ENCODE peak calls at places on chromosome 3, in ten cellular contexts. U is HCT116; T is astrocyte of the cerebellum; K is AG09309; Y is body of pancreas; J is CD8-positive, alpha-beta T cell; I is IMR-90; Q is activated CD8-positive, alpha-beta T cell treated with anti-CD3 and anti-CD28 coated beads for 36 hours; A is upper lobe of right lung; H is MCF 10A. P is an unnamed sample.

GRCh38 chr3:165196577-165197561 is 685 bp upstream of the SLITRK3 start:
- DNase-seq in U (no peak), T (no peak), K (no peak), Y (no peak), J (no peak), I (no peak), Q (no peak), A (peak), H (no peak), P (no peak)

GRCh38 chr3:36494461-36495109 is 114.3 kb downstream of the STAC start:
- DNase-seq in U (no peak), T (no peak), K (peak), Y (peak), J (no peak), I (peak), Q (no peak), A (peak), H (peak), P (no peak)

GRCh38 chr3:48215876-48216275 is 7.4 kb upstream of the CAMP start:
- DNase-seq in U (no peak), T (no peak), K (no peak), Y (peak), J (no peak), I (no peak), Q (no peak), A (no peak), H (no peak), P (no peak)

GRCh38 chr3:45021524-45021923 is 4.6 kb upstream of the CLEC3B start:
- DNase-seq in U (no peak), T (no peak), K (no peak), Y (no peak), J (no peak), I (no peak), Q (no peak), A (no peak), H (no peak), P (no peak)

GRCh38 chr3:139318431-139318816 is 25.4 kb upstream of the MRPS22 start:
- DNase-seq in U (no peak), T (no peak), K (no peak), Y (no peak), J (no peak), I (no peak), Q (no peak), A (no peak), H (peak), P (no peak)

GRCh38 chr3:79154861-79155260 is 612.9 kb downstream of the ROBO1 start:
- DNase-seq in U (no peak), T (no peak), K (no peak), Y (no peak), J (no peak), I (no peak), Q (no peak), A (no peak), H (no peak), P (no peak)

GRCh38 chr3:133123636-133124035 is 85.4 kb downstream of the TMEM108 start:
- DNase-seq in U (no peak), T (no peak), K (no peak), Y (no peak), J (no peak), I (no peak), Q (no peak), A (no peak), H (no peak), P (no peak)

GRCh38 chr3:42273351-42273750 is 7.4 kb upstream of the CCK start:
- DNase-seq in U (no peak), T (no peak), K (no peak), Y (no peak), J (no peak), I (no peak), Q (no peak), A (no peak), H (no peak), P (no peak)

GRCh38 chr3:362939-363338 is 166.4 kb downstream of the CHL1 start:
- DNase-seq in U (no peak), T (no peak), K (no peak), Y (no peak), J (no peak), I (no peak), Q (no peak), A (no peak), H (no peak), P (no peak)

GRCh38 chr3:19645093-19645492 is 288.9 kb downstream of the EFHB start:
- DNase-seq in U (no peak), T (peak), K (no peak), Y (no peak), J (no peak), I (no peak), Q (no peak), A (no peak), H (peak), P (no peak)

GRCh38 chr3:138974467-138974866 is 27.4 kb downstream of the FOXL2NB start:
- DNase-seq in U (no peak), T (no peak), K (no peak), Y (no peak), J (no peak), I (peak), Q (no peak), A (no peak), H (peak), P (no peak)

GRCh38 chr3:141015486-141015885 is 35.7 kb upstream of the SPSB4 start:
- DNase-seq in U (no peak), T (no peak), K (no peak), Y (no peak), J (no peak), I (no peak), Q (no peak), A (no peak), H (peak), P (no peak)

GRCh38 chr3:29335921-29336320 is 55.0 kb downstream of the RBMS3 start:
- DNase-seq in U (no peak), T (no peak), K (no peak), Y (no peak), J (no peak), I (no peak), Q (no peak), A (no peak), H (no peak), P (no peak)

GRCh38 chr3:153881201-153881600 is 240.0 kb upstream of the ARHGEF26 start:
- DNase-seq in U (no peak), T (no peak), K (no peak), Y (no peak), J (no peak), I (no peak), Q (no peak), A (no peak), H (peak), P (no peak)

GRCh38 chr3:191382661-191383060 is 52.3 kb upstream of the UTS2B start:
- DNase-seq in U (no peak), T (no peak), K (no peak), Y (no peak), J (no peak), I (no peak), Q (no peak), A (no peak), H (no peak), P (no peak)

GRCh38 chr3:38117748-38118420 is 19.0 kb downstream of the ACAA1 start:
- DNase-seq in U (peak), T (no peak), K (no peak), Y (peak), J (peak), I (peak), Q (peak), A (peak), H (peak), P (peak)

GRCh38 chr3:142646020-142646783 is 50.0 kb downstream of the PLS1 start:
- DNase-seq in U (no peak), T (no peak), K (no peak), Y (no peak), J (no peak), I (no peak), Q (no peak), A (no peak), H (peak), P (no peak)

GRCh38 chr3:139016430-139017048 is 4.2 kb downstream of the PRR23B start:
- DNase-seq in U (no peak), T (no peak), K (no peak), Y (no peak), J (no peak), I (no peak), Q (no peak), A (no peak), H (peak), P (no peak)

DNA sequence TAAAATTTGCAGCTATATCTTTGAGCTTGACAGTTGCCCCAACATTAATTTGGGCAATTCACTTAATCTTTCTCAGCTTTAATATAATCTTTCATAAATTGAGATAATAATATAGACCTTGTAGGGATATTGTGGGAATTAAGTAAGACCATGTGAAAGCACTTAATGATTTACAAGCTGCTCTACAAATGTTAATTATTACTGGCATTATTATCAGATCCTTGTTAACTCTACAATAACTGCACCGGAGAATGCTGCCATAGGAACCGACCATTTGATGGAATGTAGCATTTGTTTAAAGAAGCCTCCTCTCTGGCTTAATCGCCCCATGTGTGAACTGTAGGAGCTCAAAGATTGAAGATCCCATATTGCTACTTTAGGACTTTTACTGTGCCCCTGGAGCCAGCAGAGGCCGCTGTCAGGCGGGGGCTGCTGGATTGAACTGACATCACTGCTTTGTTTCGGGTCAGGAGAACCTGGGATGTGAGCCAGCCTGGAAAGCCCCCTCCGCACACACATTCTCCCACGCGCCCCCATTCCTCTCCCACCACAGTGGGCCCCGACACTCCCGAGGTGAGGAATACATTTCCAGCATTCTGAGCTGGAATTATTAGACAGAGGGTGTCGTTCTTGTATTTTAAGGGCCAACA is 154.2 kb upstream of the TNIK start:
- DNase-seq in U (no peak), T (no peak), K (no peak), Y (peak), J (no peak), I (peak), Q (peak), A (no peak), H (no peak), P (no peak)
- TF ChIP-seq CTCF in U (peak), T (peak), K (peak), Y (peak), J (no peak), I (peak), Q (peak), A (peak), H (no peak), P (no peak)

DNA sequence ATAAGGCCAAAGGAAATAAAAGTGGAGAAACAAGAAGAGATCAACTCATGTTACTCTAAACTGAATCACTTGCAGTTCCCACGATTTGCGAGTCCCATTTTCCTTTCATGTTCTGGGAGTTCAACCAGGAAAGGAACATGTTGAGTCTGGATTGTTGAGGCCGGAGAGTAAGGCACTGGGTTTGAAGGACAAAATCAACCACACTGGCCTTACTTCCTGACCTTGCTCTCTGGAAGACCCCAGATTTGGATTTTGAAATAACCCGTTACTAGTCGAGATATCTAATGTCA is 151.9 kb downstream of the MYRIP start:
- DNase-seq in U (no peak), T (no peak), K (no peak), Y (no peak), J (no peak), I (no peak), Q (no peak), A (no peak), H (no peak), P (no peak)
- TF ChIP-seq CTCF in U (no peak), T (no peak), K (no peak), Y (no peak), J (no peak), I (no peak), Q (no peak), A (no peak), H (no peak), P (no peak)

DNA sequence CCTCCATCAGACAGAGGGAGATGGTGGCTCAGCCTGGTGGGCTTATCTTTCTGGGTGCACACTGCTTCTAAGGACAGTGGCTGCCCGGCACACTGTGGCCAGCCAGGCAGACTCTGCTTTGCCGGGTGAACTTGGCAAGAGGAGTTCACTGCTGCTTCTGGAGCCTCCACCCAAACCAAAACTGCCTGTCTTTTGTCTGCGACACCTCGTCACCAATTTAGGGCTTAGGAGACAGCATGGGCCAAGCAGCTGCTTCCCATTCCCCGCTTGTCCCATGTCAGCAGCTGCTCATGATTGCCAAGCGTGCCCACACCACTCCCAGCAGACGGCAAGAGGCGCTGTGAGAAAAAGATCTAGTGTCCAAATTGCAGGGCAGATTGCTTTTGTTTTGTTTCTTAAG is 57.3 kb downstream of the LSM3 start:
- DNase-seq in U (no peak), T (no peak), K (no peak), Y (no peak), J (no peak), I (no peak), Q (no peak), A (no peak), H (no peak), P (no peak)
- TF ChIP-seq CTCF in U (no peak), T (no peak), K (no peak), Y (no peak), J (no peak), I (no peak), Q (no peak), A (peak), H (no peak), P (no peak)

GRCh38 chr3:181313379-181313778 is 323.8 kb upstream of the DNAJC19 start:
- DNase-seq in U (no peak), T (no peak), K (no peak), Y (no peak), J (no peak), I (no peak), Q (no peak), A (no peak), H (no peak), P (no peak)

GRCh38 chr3:181311186-181311585 is 321.6 kb upstream of the DNAJC19 start:
- DNase-seq in U (no peak), T (no peak), K (no peak), Y (no peak), J (no peak), I (no peak), Q (no peak), A (no peak), H (no peak), P (no peak)

GRCh38 chr3:181318321-181318720 is 328.8 kb upstream of the DNAJC19 start:
- DNase-seq in U (no peak), T (no peak), K (no peak), Y (no peak), J (no peak), I (no peak), Q (no peak), A (no peak), H (no peak), P (no peak)

GRCh38 chr3:181317521-181317920 is 328.0 kb upstream of the DNAJC19 start:
- DNase-seq in U (no peak), T (no peak), K (no peak), Y (no peak), J (no peak), I (no peak), Q (no peak), A (no peak), H (no peak), P (no peak)

GRCh38 chr3:181316481-181316880 is 326.9 kb upstream of the DNAJC19 start:
- DNase-seq in U (no peak), T (peak), K (no peak), Y (no peak), J (no peak), I (peak), Q (peak), A (no peak), H (peak), P (no peak)
- TF ChIP-seq CTCF in U (no peak), T (no peak), K (no peak), Y (no peak), J (no peak), I (no peak), Q (no peak), A (no peak), H (no peak), P (no peak)

DNA sequence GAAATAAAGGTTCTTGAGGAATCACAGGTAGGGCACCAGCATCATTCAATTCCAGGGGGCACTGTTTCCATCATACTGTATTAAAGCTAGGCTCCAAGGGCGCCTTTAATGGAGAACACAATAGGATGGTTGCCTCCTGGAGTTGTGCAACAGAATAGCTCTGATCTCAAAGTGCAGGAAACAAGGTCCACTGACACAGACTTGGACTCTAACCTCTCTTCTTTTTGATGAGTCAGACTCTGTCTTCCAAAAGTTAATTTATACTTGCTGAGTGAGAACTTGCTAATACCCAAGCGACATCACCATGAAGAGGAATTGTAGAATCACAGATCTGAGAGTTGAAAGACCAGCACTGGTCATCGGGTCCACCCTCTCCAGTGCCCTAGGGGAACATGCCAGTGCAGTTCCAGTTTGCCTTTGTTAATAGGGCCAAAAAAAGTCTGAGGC is 94.4 kb upstream of the PHLDB2 start:
- DNase-seq in U (peak), T (no peak), K (no peak), Y (no peak), J (no peak), I (peak), Q (no peak), A (no peak), H (peak), P (no peak)
- TF ChIP-seq CTCF in U (peak), T (no peak), K (no peak), Y (no peak), J (no peak), I (peak), Q (no peak), A (no peak), H (no peak), P (no peak)

GRCh38 chr3:55571913-55572312 is 84.8 kb upstream of the WNT5A start:
- DNase-seq in U (no peak), T (no peak), K (no peak), Y (peak), J (no peak), I (no peak), Q (no peak), A (peak), H (no peak), P (no peak)

GRCh38 chr3:55571216-55571813 is 84.2 kb upstream of the WNT5A start:
- DNase-seq in U (no peak), T (peak), K (no peak), Y (no peak), J (no peak), I (no peak), Q (no peak), A (no peak), H (no peak), P (no peak)

GRCh38 chr3:55569033-55569518 is 82.0 kb upstream of the WNT5A start:
- DNase-seq in U (no peak), T (no peak), K (no peak), Y (no peak), J (no peak), I (no peak), Q (no peak), A (no peak), H (no peak), P (no peak)

GRCh38 chr3:55572816-55573215 is 85.7 kb upstream of the WNT5A start:
- DNase-seq in U (no peak), T (no peak), K (no peak), Y (no peak), J (no peak), I (no peak), Q (no peak), A (no peak), H (no peak), P (no peak)

GRCh38 chr3:55570361-55570760 is 83.3 kb upstream of the WNT5A start:
- DNase-seq in U (no peak), T (peak), K (no peak), Y (no peak), J (no peak), I (no peak), Q (no peak), A (no peak), H (no peak), P (no peak)
- TF ChIP-seq CTCF in U (no peak), T (no peak), K (no peak), Y (no peak), J (no peak), I (no peak), Q (no peak), A (no peak), H (no peak), P (no peak)

GRCh38 chr3:174102274-174102673 is 704.7 kb downstream of the NLGN1 start:
- DNase-seq in U (no peak), T (no peak), K (no peak), Y (no peak), J (no peak), I (no peak), Q (no peak), A (no peak), H (no peak), P (no peak)
- TF ChIP-seq CTCF in U (no peak), T (no peak), K (no peak), Y (no peak), J (no peak), I (no peak), Q (no peak), A (no peak), H (no peak), P (no peak)

P was measured in omental fat pad.